ENCODE peak calls at places on chromosomes 1 and 21, in six cellular contexts. One of them, this sample, is unnamed.

GRCh38 chr1:110240476-110241210 is 30.5 kb downstream of the KCNC4 start:
- DNase-seq in fibroblast of the aortic adventitia: no peak
- DNase-seq in Caco-2: no peak
- DNase-seq in heart right ventricle: no peak
- DNase-seq in cardiac muscle cell: no peak
- DNase-seq in PC-3: no peak
- DNase-seq in this sample: no peak

GRCh38 chr21:45846373-45847160 is 135.0 kb upstream of the COL6A1 start:
- DNase-seq in fibroblast of the aortic adventitia: peak
- DNase-seq in Caco-2: no peak
- DNase-seq in heart right ventricle: peak
- DNase-seq in cardiac muscle cell: peak
- DNase-seq in PC-3: no peak
- DNase-seq in this sample: no peak

GRCh38 chr1:206686486-206687249 is 2.0 kb downstream of the MAPKAPK2 start:
- DNase-seq in fibroblast of the aortic adventitia: no peak
- DNase-seq in Caco-2: no peak
- DNase-seq in heart right ventricle: no peak
- DNase-seq in cardiac muscle cell: no peak
- DNase-seq in PC-3: no peak
- DNase-seq in this sample: no peak

GRCh38 chr1:28663871-28664470 is 4.6 kb upstream of the GMEB1 start:
- DNase-seq in fibroblast of the aortic adventitia: no peak
- DNase-seq in Caco-2: no peak
- DNase-seq in heart right ventricle: no peak
- DNase-seq in cardiac muscle cell: no peak
- DNase-seq in PC-3: no peak
- DNase-seq in this sample: no peak

GRCh38 chr1:220962031-220962751 is 82.9 kb downstream of the HLX start:
- DNase-seq in fibroblast of the aortic adventitia: peak
- DNase-seq in Caco-2: no peak
- DNase-seq in heart right ventricle: no peak
- DNase-seq in cardiac muscle cell: no peak
- DNase-seq in PC-3: peak
- DNase-seq in this sample: peak

GRCh38 chr1:172670316-172670715 is 11.4 kb downstream of the FASLG start:
- DNase-seq in fibroblast of the aortic adventitia: no peak
- DNase-seq in Caco-2: no peak
- DNase-seq in heart right ventricle: no peak
- DNase-seq in cardiac muscle cell: no peak
- DNase-seq in PC-3: no peak
- DNase-seq in this sample: no peak

GRCh38 chr1:226429868-226430715 is 22.2 kb upstream of the PARP1 start:
- DNase-seq in fibroblast of the aortic adventitia: no peak
- DNase-seq in Caco-2: no peak
- DNase-seq in heart right ventricle: no peak
- DNase-seq in cardiac muscle cell: no peak
- DNase-seq in PC-3: no peak
- DNase-seq in this sample: no peak

GRCh38 chr1:39539252-39539790 is 37.3 kb downstream of the PABPC4 start:
- DNase-seq in fibroblast of the aortic adventitia: peak
- DNase-seq in Caco-2: peak
- DNase-seq in heart right ventricle: peak
- DNase-seq in cardiac muscle cell: peak
- DNase-seq in PC-3: peak
- DNase-seq in this sample: peak

GRCh38 chr1:62595647-62596046 is 1.7 kb upstream of the ANGPTL3 start:
- DNase-seq in fibroblast of the aortic adventitia: no peak
- DNase-seq in Caco-2: no peak
- DNase-seq in heart right ventricle: no peak
- DNase-seq in cardiac muscle cell: no peak
- DNase-seq in PC-3: no peak
- DNase-seq in this sample: no peak

GRCh38 chr1:160325252-160325651 is 17.8 kb downstream of the COPA start:
- DNase-seq in fibroblast of the aortic adventitia: no peak
- DNase-seq in Caco-2: no peak
- DNase-seq in heart right ventricle: no peak
- DNase-seq in cardiac muscle cell: no peak
- DNase-seq in PC-3: no peak
- DNase-seq in this sample: no peak

GRCh38 chr1:174764186-174764585 is 235.6 kb upstream of the CACYBP start:
- DNase-seq in fibroblast of the aortic adventitia: no peak
- DNase-seq in Caco-2: no peak
- DNase-seq in heart right ventricle: no peak
- DNase-seq in cardiac muscle cell: no peak
- DNase-seq in PC-3: no peak
- DNase-seq in this sample: no peak

GRCh38 chr1:221669441-221669840 is 72.4 kb downstream of the DUSP10 start:
- DNase-seq in fibroblast of the aortic adventitia: no peak
- DNase-seq in Caco-2: no peak
- DNase-seq in heart right ventricle: no peak
- DNase-seq in cardiac muscle cell: no peak
- DNase-seq in PC-3: no peak
- DNase-seq in this sample: peak

GRCh38 chr1:85576642-85577420 is 3.7 kb upstream of the CCN1 start:
- DNase-seq in fibroblast of the aortic adventitia: peak
- DNase-seq in Caco-2: peak
- DNase-seq in heart right ventricle: peak
- DNase-seq in cardiac muscle cell: peak
- DNase-seq in PC-3: peak
- DNase-seq in this sample: peak

GRCh38 chr1:43205671-43206070 is 33.5 kb downstream of the CFAP57 start:
- DNase-seq in fibroblast of the aortic adventitia: peak
- DNase-seq in Caco-2: no peak
- DNase-seq in heart right ventricle: no peak
- DNase-seq in cardiac muscle cell: no peak
- DNase-seq in PC-3: peak
- DNase-seq in this sample: peak

GRCh38 chr21:45539046-45539795 is 3.0 kb downstream of the SLC19A1 start:
- DNase-seq in fibroblast of the aortic adventitia: no peak
- DNase-seq in Caco-2: peak
- DNase-seq in heart right ventricle: no peak
- DNase-seq in cardiac muscle cell: no peak
- DNase-seq in PC-3: no peak
- DNase-seq in this sample: no peak

GRCh38 chr1:220123889-220124288 is 30.0 kb downstream of the IARS2 start:
- DNase-seq in fibroblast of the aortic adventitia: peak
- DNase-seq in Caco-2: peak
- DNase-seq in heart right ventricle: no peak
- DNase-seq in cardiac muscle cell: no peak
- DNase-seq in PC-3: peak
- DNase-seq in this sample: peak

DNA sequence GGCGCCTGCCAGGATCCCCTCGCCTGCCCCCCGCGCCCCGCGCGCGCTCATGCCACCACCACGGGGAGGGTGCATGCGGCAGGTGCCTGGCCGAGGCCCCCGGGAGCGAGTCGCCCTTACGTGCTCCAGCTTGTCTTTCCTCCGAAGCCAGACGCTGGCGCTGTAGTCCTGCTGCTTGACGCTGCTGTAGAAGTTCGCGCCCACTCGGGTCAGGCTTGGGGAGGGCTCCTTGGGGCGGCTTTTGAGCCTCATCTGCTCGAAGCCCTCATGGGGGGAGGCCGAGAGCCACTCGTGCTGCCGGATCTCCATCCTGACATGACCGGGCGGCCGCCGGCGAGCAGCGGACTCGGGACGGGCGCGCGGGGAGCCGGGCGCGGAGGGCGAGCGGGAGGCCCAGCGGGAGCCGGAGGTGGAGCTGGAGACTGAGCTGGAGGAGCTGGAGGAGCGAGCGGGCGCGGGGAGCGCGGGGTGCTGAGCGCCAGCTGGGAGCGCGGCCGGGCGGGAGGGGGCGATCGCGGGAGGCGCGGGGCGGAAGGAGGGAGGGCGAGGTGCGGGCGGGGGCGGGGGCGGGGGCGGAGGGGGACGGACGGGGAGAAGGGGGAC is 428 bp downstream of the PLD5 start:
- DNase-seq in fibroblast of the aortic adventitia: no peak
- DNase-seq in Caco-2: peak
- DNase-seq in heart right ventricle: peak
- DNase-seq in cardiac muscle cell: peak
- DNase-seq in PC-3: peak
- DNase-seq in this sample: peak
- TF ChIP-seq CTCF in fibroblast of the aortic adventitia: no peak
- TF ChIP-seq CTCF in Caco-2: no peak
- TF ChIP-seq CTCF in heart right ventricle: no peak
- TF ChIP-seq CTCF in cardiac muscle cell: no peak
- TF ChIP-seq CTCF in PC-3: peak
- TF ChIP-seq CTCF in this sample: no peak

GRCh38 chr1:153630384-153630783 is 2.1 kb downstream of the S100A1 start:
- DNase-seq in fibroblast of the aortic adventitia: no peak
- DNase-seq in Caco-2: no peak
- DNase-seq in heart right ventricle: no peak
- DNase-seq in cardiac muscle cell: no peak
- DNase-seq in PC-3: no peak
- DNase-seq in this sample: no peak

GRCh38 chr1:153635872-153636271 is 2.0 kb downstream of the CHTOP start:
- DNase-seq in fibroblast of the aortic adventitia: no peak
- DNase-seq in Caco-2: no peak
- DNase-seq in heart right ventricle: no peak
- DNase-seq in cardiac muscle cell: no peak
- DNase-seq in PC-3: no peak
- DNase-seq in this sample: no peak

GRCh38 chr1:153631047-153632022 is 2.5 kb upstream of the CHTOP start:
- DNase-seq in fibroblast of the aortic adventitia: no peak
- DNase-seq in Caco-2: no peak
- DNase-seq in heart right ventricle: no peak
- DNase-seq in cardiac muscle cell: no peak
- DNase-seq in PC-3: no peak
- DNase-seq in this sample: no peak

GRCh38 chr1:153633747-153634665 is at the start of gene CHTOP:
- DNase-seq in fibroblast of the aortic adventitia: peak
- DNase-seq in Caco-2: peak
- DNase-seq in heart right ventricle: peak
- DNase-seq in cardiac muscle cell: peak
- DNase-seq in PC-3: peak
- DNase-seq in this sample: peak

GRCh38 chr1:153633161-153633746 is 612 bp upstream of the CHTOP start:
- DNase-seq in fibroblast of the aortic adventitia: no peak
- DNase-seq in Caco-2: no peak
- DNase-seq in heart right ventricle: peak
- DNase-seq in cardiac muscle cell: no peak
- DNase-seq in PC-3: peak
- DNase-seq in this sample: no peak
- H3K4me3 ChIP-seq in fibroblast of the aortic adventitia: peak
- H3K4me3 ChIP-seq in Caco-2: no peak
- H3K4me3 ChIP-seq in heart right ventricle: peak
- H3K4me3 ChIP-seq in cardiac muscle cell: no peak
- H3K4me3 ChIP-seq in PC-3: peak
- H3K4me3 ChIP-seq in this sample: peak

GRCh38 chr21:19566975-19567374 is 1163.4 kb upstream of the TMPRSS15 start:
- DNase-seq in fibroblast of the aortic adventitia: no peak
- DNase-seq in Caco-2: no peak
- DNase-seq in heart right ventricle: no peak
- DNase-seq in cardiac muscle cell: no peak
- DNase-seq in PC-3: no peak
- DNase-seq in this sample: no peak

DNA sequence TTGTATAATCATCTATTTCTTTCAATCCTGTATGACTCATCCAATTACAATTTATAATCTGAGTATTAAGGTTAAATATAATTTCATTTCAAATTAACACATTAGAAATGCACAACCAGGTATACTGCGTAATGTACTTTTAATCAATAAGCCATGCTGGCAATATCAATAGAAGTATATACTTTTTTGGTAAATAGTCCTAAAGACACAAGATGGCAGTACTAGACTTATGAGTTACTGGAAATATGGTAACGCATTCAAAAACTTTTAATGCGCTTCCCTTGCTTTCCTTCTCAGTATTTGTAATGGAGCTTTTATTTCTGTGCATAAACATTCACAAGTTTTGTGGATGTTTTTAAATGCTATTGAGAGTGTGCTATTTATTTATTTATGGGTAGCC is 1162.0 kb upstream of the TMPRSS15 start:
- DNase-seq in fibroblast of the aortic adventitia: no peak
- DNase-seq in Caco-2: no peak
- DNase-seq in heart right ventricle: no peak
- DNase-seq in cardiac muscle cell: no peak
- DNase-seq in PC-3: peak
- DNase-seq in this sample: no peak
- TF ChIP-seq CTCF in fibroblast of the aortic adventitia: no peak
- TF ChIP-seq CTCF in Caco-2: no peak
- TF ChIP-seq CTCF in heart right ventricle: no peak
- TF ChIP-seq CTCF in cardiac muscle cell: no peak
- TF ChIP-seq CTCF in PC-3: peak
- TF ChIP-seq CTCF in this sample: no peak

DNA sequence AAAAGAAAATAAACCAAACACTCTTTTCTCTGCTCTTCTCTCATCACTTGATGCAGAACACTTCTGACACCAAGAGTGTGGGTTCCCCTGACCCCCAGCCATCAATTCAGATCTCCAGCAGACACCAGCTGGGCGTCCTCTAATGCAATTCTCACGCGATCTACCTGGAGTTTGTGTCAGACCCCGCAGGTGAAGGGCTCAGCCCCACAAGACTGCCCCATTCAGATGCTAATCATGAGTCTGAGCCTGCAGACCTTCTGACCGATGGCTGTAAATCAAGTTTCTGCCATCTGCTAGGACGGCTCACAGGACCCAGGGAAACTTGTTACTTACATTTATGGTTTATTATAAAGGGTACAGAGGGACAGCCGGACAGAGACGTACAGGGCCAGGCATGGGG is 133.7 kb upstream of the C1orf174 start:
- DNase-seq in fibroblast of the aortic adventitia: no peak
- DNase-seq in Caco-2: no peak
- DNase-seq in heart right ventricle: no peak
- DNase-seq in cardiac muscle cell: no peak
- DNase-seq in PC-3: no peak
- DNase-seq in this sample: no peak
- H3K4me3 ChIP-seq in fibroblast of the aortic adventitia: no peak
- H3K4me3 ChIP-seq in Caco-2: no peak
- H3K4me3 ChIP-seq in heart right ventricle: no peak
- H3K4me3 ChIP-seq in cardiac muscle cell: no peak
- H3K4me3 ChIP-seq in PC-3: no peak
- H3K4me3 ChIP-seq in this sample: no peak

GRCh38 chr1:35539073-35539823 is 18.0 kb downstream of the KIAA0319L start:
- DNase-seq in fibroblast of the aortic adventitia: peak
- DNase-seq in Caco-2: no peak
- DNase-seq in heart right ventricle: no peak
- DNase-seq in cardiac muscle cell: no peak
- DNase-seq in PC-3: no peak
- DNase-seq in this sample: peak

GRCh38 chr1:35539824-35540261 is 17.4 kb downstream of the KIAA0319L start:
- DNase-seq in fibroblast of the aortic adventitia: peak
- DNase-seq in Caco-2: no peak
- DNase-seq in heart right ventricle: no peak
- DNase-seq in cardiac muscle cell: no peak
- DNase-seq in PC-3: no peak
- DNase-seq in this sample: no peak

GRCh38 chr1:35546614-35547013 is 10.6 kb downstream of the KIAA0319L start:
- DNase-seq in fibroblast of the aortic adventitia: no peak
- DNase-seq in Caco-2: no peak
- DNase-seq in heart right ventricle: no peak
- DNase-seq in cardiac muscle cell: no peak
- DNase-seq in PC-3: no peak
- DNase-seq in this sample: no peak

DNA sequence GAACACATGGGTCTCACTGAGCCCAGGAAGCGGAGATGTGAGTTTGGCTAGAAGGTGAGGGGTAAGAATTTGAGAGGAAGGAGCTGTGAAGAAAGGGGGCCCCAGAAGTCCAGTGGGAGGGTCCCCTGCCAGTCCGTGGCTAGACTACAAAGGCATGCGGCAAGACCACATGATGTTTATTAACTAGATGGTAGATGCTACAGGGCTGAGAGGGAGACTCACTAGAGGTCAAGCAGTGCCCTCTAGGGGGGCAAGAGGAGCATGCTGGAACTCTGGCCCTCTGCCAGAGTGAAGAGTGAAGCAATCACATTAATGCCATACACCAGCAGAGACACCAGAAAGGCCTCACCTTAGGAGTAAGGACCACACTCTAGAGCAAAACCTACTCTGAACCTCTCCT is 12.2 kb downstream of the KIAA0319L start:
- DNase-seq in fibroblast of the aortic adventitia: peak
- DNase-seq in Caco-2: peak
- DNase-seq in heart right ventricle: no peak
- DNase-seq in cardiac muscle cell: peak
- DNase-seq in PC-3: peak
- DNase-seq in this sample: peak
- TF ChIP-seq CTCF in fibroblast of the aortic adventitia: no peak
- TF ChIP-seq CTCF in Caco-2: peak
- TF ChIP-seq CTCF in heart right ventricle: no peak
- TF ChIP-seq CTCF in cardiac muscle cell: peak
- TF ChIP-seq CTCF in PC-3: peak
- TF ChIP-seq CTCF in this sample: no peak

This sample was measured in epithelial cell of esophagus.